ENCODE peak calls at places on chromosomes 5 and 9, in five cellular contexts. R, W, J, D and P are unnamed samples.

GRCh38 chr5:143582869-143583268 is 179.4 kb upstream of the NR3C1 start:
- DNase-seq in W (peak), J (no peak), D (no peak), R (no peak), P (no peak)

GRCh38 chr5:138979684-138980275 is 104.6 kb upstream of the LRRTM2 start:
- DNase-seq in D (no peak), R (no peak), W (no peak), J (no peak), P (no peak)

GRCh38 chr5:128154943-128155342 is 71.4 kb downstream of the SLC12A2 start:
- DNase-seq in J (no peak), W (peak), D (no peak), R (no peak), P (no peak)

GRCh38 chr5:151078490-151079262 is 2.2 kb downstream of the TNIP1 start:
- DNase-seq in R (no peak), W (no peak), D (no peak), J (no peak), P (peak)

GRCh38 chr9:84177397-84177796 is 163.2 kb downstream of the SLC28A3 start:
- DNase-seq in W (no peak), J (no peak), R (no peak), D (no peak), P (no peak)

GRCh38 chr9:133718533-133719315 is 19.4 kb downstream of the SARDH start:
- DNase-seq in D (no peak), R (no peak), W (no peak), J (no peak), P (peak)

GRCh38 chr5:91850031-91850430 is 466.9 kb upstream of the ARRDC3 start:
- DNase-seq in J (no peak), D (no peak), W (peak), R (no peak), P (no peak)

GRCh38 chr5:138488481-138488945 is 23.2 kb downstream of the EGR1 start:
- DNase-seq in R (peak), W (peak), D (no peak), J (no peak), P (no peak)

GRCh38 chr5:116572375-116573278 is 2.0 kb downstream of the SEMA6A start:
- DNase-seq in J (peak), R (peak), D (peak), W (no peak), P (peak)

GRCh38 chr5:11918463-11919045 is 14.3 kb upstream of the CTNND2 start:
- DNase-seq in J (no peak), R (no peak), W (no peak), D (no peak), P (no peak)

GRCh38 chr5:61523997-61524396 is 191.9 kb downstream of the ZSWIM6 start:
- DNase-seq in W (no peak), R (no peak), J (no peak), D (no peak), P (no peak)

GRCh38 chr9:14654932-14655331 is 38.3 kb downstream of the ZDHHC21 start:
- DNase-seq in D (no peak), R (peak), J (no peak), W (peak), P (no peak)

GRCh38 chr5:73303139-73304079 is 130.4 kb downstream of the TMEM174 start:
- DNase-seq in W (no peak), R (no peak), J (no peak), D (no peak), P (peak)

GRCh38 chr9:107631788-107632187 is 142.2 kb upstream of the KLF4 start:
- DNase-seq in W (no peak), R (no peak), J (no peak), D (no peak), P (no peak)

GRCh38 chr5:1268666-1269065 is 26.2 kb downstream of the TERT start:
- DNase-seq in D (no peak), W (no peak), R (no peak), J (no peak), P (no peak)

GRCh38 chr9:133394687-133395271 is 18.6 kb downstream of the STKLD1 start:
- DNase-seq in R (no peak), W (no peak), J (no peak), D (no peak), P (no peak)

GRCh38 chr9:19488721-19489120 is 79.9 kb downstream of the ACER2 start:
- DNase-seq in J (no peak), W (no peak), R (no peak), D (no peak), P (no peak)

GRCh38 chr5:1998348-1998669 is 115.6 kb upstream of the IRX4 start:
- DNase-seq in D (no peak), R (no peak), J (no peak), W (no peak), P (no peak)

GRCh38 chr9:77417570-77417969 is 230.6 kb downstream of the GNA14 start:
- DNase-seq in R (peak), W (peak), J (no peak), D (no peak), P (no peak)

GRCh38 chr9:18526686-18527085 is 52.7 kb downstream of the ADAMTSL1 start:
- DNase-seq in W (no peak), R (no peak), D (no peak), J (no peak), P (no peak)

GRCh38 chr5:110751902-110752762 is 13.3 kb downstream of the SLC25A46 start:
- DNase-seq in D (no peak), W (peak), R (no peak), J (no peak), P (no peak)

DNA sequence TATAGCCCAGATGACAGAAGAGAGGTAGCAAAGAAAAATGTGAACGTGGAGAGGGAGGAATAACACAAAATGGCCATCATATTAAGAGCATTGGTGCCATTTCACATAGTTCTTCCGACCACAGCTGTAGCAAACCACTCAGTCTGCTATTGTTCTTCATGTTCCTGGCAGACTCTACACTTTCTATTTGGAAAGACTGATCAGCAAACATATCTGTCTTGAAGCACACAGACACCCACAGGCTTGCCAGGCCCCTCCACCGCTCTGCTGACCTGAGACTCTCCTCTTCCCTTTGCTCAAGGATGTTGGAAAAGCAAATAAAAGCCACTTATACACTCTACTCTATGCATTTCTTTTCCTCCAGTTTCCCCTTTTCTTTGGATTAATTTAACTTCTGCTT is 298.0 kb downstream of the FBXL7 start:
- DNase-seq in W (no peak), J (no peak), D (no peak), R (peak), P (no peak)
- H3K27ac ChIP-seq in W (no peak), J (no peak), D (no peak), R (no peak), P (no peak)

DNA sequence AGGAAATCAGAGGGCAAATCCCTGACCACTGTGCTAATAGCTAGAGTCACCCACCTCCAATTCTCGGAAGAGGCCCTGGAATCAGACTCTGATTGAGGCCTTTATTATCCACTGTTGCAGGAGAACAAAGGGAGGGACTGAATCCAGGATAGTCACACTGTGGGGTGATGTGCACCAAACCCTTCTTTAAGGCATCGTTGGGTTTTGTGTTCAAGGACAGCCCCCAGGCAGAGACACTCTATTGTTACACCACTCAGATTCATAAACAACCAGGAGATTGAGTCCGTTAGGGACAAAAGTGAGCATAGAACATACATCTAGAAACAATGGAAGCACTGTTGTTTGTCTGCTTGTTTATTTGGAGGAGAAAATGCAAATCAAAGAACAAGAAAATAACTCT is 124.6 kb upstream of the TBCA start:
- DNase-seq in R (no peak), W (no peak), J (no peak), D (no peak), P (no peak)
- TF ChIP-seq CTCF in R (no peak), W (no peak), J (no peak), D (no peak), P (no peak)

DNA sequence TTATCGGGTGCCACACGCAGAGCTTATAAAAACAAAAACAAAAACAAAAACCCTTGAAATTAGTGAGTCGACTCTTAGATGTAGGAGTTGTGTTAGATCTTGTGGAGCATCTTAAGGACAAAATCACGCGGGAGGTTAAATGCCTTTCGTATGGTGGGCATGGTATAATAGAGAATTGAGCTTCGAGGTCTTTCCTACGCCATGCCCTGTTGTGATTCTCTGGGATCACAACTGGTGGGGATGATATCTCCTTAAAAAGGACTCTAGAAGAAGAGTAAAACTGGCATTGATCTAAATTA is 773 bp upstream of the ELL2 start:
- DNase-seq in D (no peak), W (no peak), R (no peak), J (no peak), P (no peak)
- TF ChIP-seq POLR2A in D (no peak), W (no peak), R (no peak), J (no peak), P (no peak)

GRCh38 chr9:123048748-123049147 is 15.3 kb downstream of the GPR21 start:
- DNase-seq in D (no peak), J (no peak), R (peak), W (peak), P (no peak)
- H3K27ac ChIP-seq in D (peak), J (peak), R (no peak), W (peak), P (no peak)

GRCh38 chr5:120532835-120533234 is 68.7 kb downstream of the PRR16 start:
- DNase-seq in J (no peak), W (no peak), D (no peak), R (no peak), P (no peak)
- TF ChIP-seq CTCF in J (no peak), W (no peak), D (no peak), R (no peak), P (no peak)

GRCh38 chr5:43036856-43037711 is 3.0 kb downstream of the ANXA2R start:
- DNase-seq in W (peak), J (no peak), D (no peak), R (peak), P (no peak)

GRCh38 chr5:43036409-43036808 is 3.7 kb downstream of the ANXA2R start:
- DNase-seq in J (no peak), D (no peak), R (peak), W (no peak), P (no peak)

GRCh38 chr5:43038523-43038989 is 1.6 kb downstream of the ANXA2R start:
- DNase-seq in D (no peak), J (no peak), W (peak), R (no peak), P (no peak)

GRCh38 chr5:43039115-43039467 is 1.0 kb downstream of the ANXA2R start:
- DNase-seq in D (no peak), J (no peak), R (no peak), W (no peak), P (no peak)

GRCh38 chr5:43037929-43038510 is 2.1 kb downstream of the ANXA2R start:
- DNase-seq in W (peak), J (no peak), D (no peak), R (peak), P (no peak)
- TF ChIP-seq POLR2A in W (no peak), J (no peak), D (no peak), R (no peak), P (no peak)

GRCh38 chr9:93127395-93127911 is 6.6 kb downstream of the NINJ1 start:
- DNase-seq in R (no peak), J (peak), D (peak), W (no peak), P (peak)

GRCh38 chr9:93126151-93126781 is 7.8 kb downstream of the NINJ1 start:
- DNase-seq in J (no peak), D (peak), W (no peak), R (no peak), P (no peak)

GRCh38 chr9:93125331-93125894 is 8.6 kb downstream of the NINJ1 start:
- DNase-seq in W (no peak), R (no peak), J (no peak), D (no peak), P (no peak)

GRCh38 chr9:93128011-93128714 is 5.9 kb downstream of the NINJ1 start:
- DNase-seq in R (no peak), D (no peak), J (peak), W (no peak), P (no peak)

GRCh38 chr9:93126825-93127368 is 7.2 kb downstream of the NINJ1 start:
- DNase-seq in W (no peak), J (peak), R (peak), D (peak), P (no peak)
- H3K27ac ChIP-seq in W (no peak), J (peak), R (peak), D (peak), P (no peak)

DNA sequence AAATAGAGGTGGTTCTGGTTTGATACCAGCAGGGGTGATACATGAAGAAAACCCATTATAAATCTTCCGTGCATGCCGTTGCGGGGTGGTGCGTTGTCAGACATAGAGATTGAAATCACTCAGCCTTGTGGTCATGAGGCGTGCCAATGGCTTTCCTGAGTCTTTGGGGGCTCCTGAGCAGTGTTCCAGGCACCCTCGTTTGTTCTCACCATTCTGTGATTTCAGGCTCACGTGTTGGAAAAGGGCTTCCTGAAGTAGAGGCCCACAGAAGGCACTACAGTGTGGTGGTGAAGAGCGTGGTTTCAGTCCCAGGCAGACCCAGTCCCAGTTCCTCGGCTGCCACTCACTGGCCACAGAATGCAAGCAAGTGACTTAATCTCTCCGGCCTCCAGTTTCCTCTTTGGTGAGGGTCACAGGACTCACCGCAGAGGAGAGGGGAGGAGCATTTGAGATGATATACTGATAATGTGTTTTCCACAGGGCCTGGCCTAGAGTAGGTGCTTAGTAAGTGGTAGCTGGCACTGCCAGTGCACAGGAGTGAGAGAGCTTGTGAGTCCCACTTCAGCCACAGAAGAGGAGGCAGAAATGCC is 20.5 kb upstream of the GLRX start:
- DNase-seq in D (no peak), W (peak), R (peak), J (peak), P (peak)
- TF ChIP-seq CTCF in D (no peak), W (peak), R (peak), J (no peak), P (no peak)